ENCODE peak calls at places on chromosomes 12 and 14, in nine cellular contexts. One of them, this sample, is unnamed.

GRCh38 chr14:99175331-99176155 is 96.5 kb downstream of the BCL11B start:
- DNase-seq in fibroblast of pulmonary artery: no peak
- DNase-seq in A549: no peak
- DNase-seq in AG09309: no peak
- DNase-seq in Panc1: no peak
- DNase-seq in Peyer's patch: no peak
- DNase-seq in GM12878: no peak
- DNase-seq in cardiac muscle cell: no peak
- DNase-seq in BJ: no peak
- DNase-seq in this sample: no peak

GRCh38 chr14:68596701-68597100 is 196.2 kb downstream of the ZFP36L1 start:
- DNase-seq in fibroblast of pulmonary artery: no peak
- DNase-seq in A549: no peak
- DNase-seq in AG09309: no peak
- DNase-seq in Panc1: no peak
- DNase-seq in Peyer's patch: no peak
- DNase-seq in GM12878: no peak
- DNase-seq in cardiac muscle cell: no peak
- DNase-seq in BJ: no peak
- DNase-seq in this sample: no peak

GRCh38 chr14:93984987-93985410 is 8.6 kb upstream of the ASB2 start:
- DNase-seq in fibroblast of pulmonary artery: peak; percentile 59
- DNase-seq in A549: peak; percentile 56
- DNase-seq in AG09309: peak; percentile 71
- DNase-seq in Panc1: no peak
- DNase-seq in Peyer's patch: no peak
- DNase-seq in GM12878: no peak
- DNase-seq in cardiac muscle cell: peak; percentile 79
- DNase-seq in BJ: peak; percentile 62
- DNase-seq in this sample: no peak

GRCh38 chr12:90311561-90311960 is 602.9 kb upstream of the ATP2B1 start:
- DNase-seq in fibroblast of pulmonary artery: no peak
- DNase-seq in A549: no peak
- DNase-seq in AG09309: no peak
- DNase-seq in Panc1: no peak
- DNase-seq in Peyer's patch: no peak
- DNase-seq in GM12878: no peak
- DNase-seq in cardiac muscle cell: no peak
- DNase-seq in BJ: no peak
- DNase-seq in this sample: no peak

GRCh38 chr14:70896981-70897380 is 10.3 kb upstream of the PCNX1 start:
- DNase-seq in fibroblast of pulmonary artery: no peak
- DNase-seq in A549: no peak
- DNase-seq in AG09309: no peak
- DNase-seq in Panc1: no peak
- DNase-seq in Peyer's patch: no peak
- DNase-seq in GM12878: no peak
- DNase-seq in cardiac muscle cell: no peak
- DNase-seq in BJ: no peak
- DNase-seq in this sample: no peak

GRCh38 chr14:84750763-84751554 is 779.0 kb upstream of the FLRT2 start:
- DNase-seq in fibroblast of pulmonary artery: peak; percentile 54
- DNase-seq in A549: no peak
- DNase-seq in AG09309: no peak
- DNase-seq in Panc1: no peak
- DNase-seq in Peyer's patch: no peak
- DNase-seq in GM12878: no peak
- DNase-seq in cardiac muscle cell: no peak
- DNase-seq in BJ: peak; percentile 0
- DNase-seq in this sample: no peak

GRCh38 chr12:26062566-26062965 is 62.3 kb downstream of the BHLHE41 start:
- DNase-seq in fibroblast of pulmonary artery: peak; percentile 62
- DNase-seq in A549: no peak
- DNase-seq in AG09309: peak; percentile 24
- DNase-seq in Panc1: no peak
- DNase-seq in Peyer's patch: no peak
- DNase-seq in GM12878: no peak
- DNase-seq in cardiac muscle cell: no peak
- DNase-seq in BJ: no peak
- DNase-seq in this sample: no peak

GRCh38 chr12:11630046-11630706 is 19.3 kb upstream of the ETV6 start:
- DNase-seq in fibroblast of pulmonary artery: no peak
- DNase-seq in A549: no peak
- DNase-seq in AG09309: no peak
- DNase-seq in Panc1: no peak
- DNase-seq in Peyer's patch: no peak
- DNase-seq in GM12878: no peak
- DNase-seq in cardiac muscle cell: peak; percentile 50
- DNase-seq in BJ: no peak
- DNase-seq in this sample: no peak

GRCh38 chr12:105204916-105205315 is 31.1 kb downstream of the APPL2 start:
- DNase-seq in fibroblast of pulmonary artery: peak; percentile 68
- DNase-seq in A549: no peak
- DNase-seq in AG09309: peak; percentile 80
- DNase-seq in Panc1: no peak
- DNase-seq in Peyer's patch: no peak
- DNase-seq in GM12878: no peak
- DNase-seq in cardiac muscle cell: no peak
- DNase-seq in BJ: peak; percentile 51
- DNase-seq in this sample: no peak

GRCh38 chr14:104149617-104150141 is 11.3 kb downstream of the KIF26A start:
- DNase-seq in fibroblast of pulmonary artery: no peak
- DNase-seq in A549: peak; percentile 33
- DNase-seq in AG09309: no peak
- DNase-seq in Panc1: no peak
- DNase-seq in Peyer's patch: no peak
- DNase-seq in GM12878: no peak
- DNase-seq in cardiac muscle cell: peak; percentile 60
- DNase-seq in BJ: no peak
- DNase-seq in this sample: peak; percentile 87

GRCh38 chr12:2336409-2336829 is 283.6 kb downstream of the CACNA1C start:
- DNase-seq in fibroblast of pulmonary artery: peak; percentile 88
- DNase-seq in A549: peak; percentile 37
- DNase-seq in AG09309: peak; percentile 91
- DNase-seq in Panc1: no peak
- DNase-seq in Peyer's patch: no peak
- DNase-seq in GM12878: peak; percentile 85
- DNase-seq in cardiac muscle cell: peak; percentile 69
- DNase-seq in BJ: peak; percentile 91
- DNase-seq in this sample: no peak

GRCh38 chr12:77122236-77122635 is 56.9 kb upstream of the E2F7 start:
- DNase-seq in fibroblast of pulmonary artery: peak; percentile 94
- DNase-seq in A549: peak; percentile 57
- DNase-seq in AG09309: peak; percentile 93
- DNase-seq in Panc1: peak; percentile 69
- DNase-seq in Peyer's patch: no peak
- DNase-seq in GM12878: no peak
- DNase-seq in cardiac muscle cell: no peak
- DNase-seq in BJ: peak; percentile 78
- DNase-seq in this sample: no peak

DNA sequence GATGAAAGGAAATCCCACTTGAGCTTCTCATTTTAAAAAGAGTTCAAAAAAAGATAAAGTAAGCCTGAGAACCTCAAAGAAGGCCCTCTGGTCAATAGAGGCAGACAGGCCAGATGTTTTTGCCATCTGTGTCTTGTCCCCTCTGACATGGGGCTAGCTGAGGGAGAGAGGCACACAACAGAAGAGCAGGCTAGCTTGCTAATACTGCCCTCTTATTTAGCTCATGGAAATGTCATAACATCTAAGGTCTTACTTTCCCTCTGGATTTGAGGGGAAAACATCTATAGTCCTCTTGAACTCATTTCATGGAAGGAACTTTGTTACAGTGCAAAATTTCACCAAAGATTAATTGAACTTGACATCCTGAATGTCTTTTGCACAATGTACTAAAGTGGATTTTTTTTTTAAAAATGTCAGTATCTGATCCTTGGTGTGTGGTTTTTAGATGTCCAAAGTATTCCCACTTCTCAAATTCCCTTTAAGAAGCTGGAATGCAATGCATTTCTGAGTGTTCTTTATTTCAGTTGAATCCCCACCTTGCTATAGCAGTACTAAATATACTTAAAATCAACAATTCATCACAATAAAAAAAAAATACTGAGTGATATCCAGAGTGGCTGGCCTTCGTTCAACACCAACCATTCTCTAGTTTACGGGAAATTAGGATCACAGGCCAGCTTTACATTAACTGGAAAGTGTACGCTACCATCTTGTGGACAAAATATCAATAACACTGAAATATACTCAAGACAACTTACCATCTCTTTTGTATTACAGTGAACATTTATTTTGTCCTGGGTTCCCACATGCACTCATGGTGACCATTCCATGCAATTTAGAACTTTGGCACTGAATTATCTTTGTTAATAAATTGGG is 176.6 kb downstream of the PAH start:
- DNase-seq in fibroblast of pulmonary artery: peak; percentile 35
- DNase-seq in A549: peak; percentile 58
- DNase-seq in AG09309: peak; percentile 8
- DNase-seq in Panc1: no peak
- DNase-seq in Peyer's patch: no peak
- DNase-seq in GM12878: no peak
- DNase-seq in cardiac muscle cell: peak; percentile 11
- DNase-seq in BJ: peak; percentile 31
- DNase-seq in this sample: no peak
- TF ChIP-seq CTCF in fibroblast of pulmonary artery: peak; percentile 9
- TF ChIP-seq CTCF in A549: peak; percentile 69
- TF ChIP-seq CTCF in AG09309: peak; percentile 39
- TF ChIP-seq CTCF in Panc1: peak; percentile 13
- TF ChIP-seq CTCF in Peyer's patch: no peak
- TF ChIP-seq CTCF in GM12878: peak; percentile 64
- TF ChIP-seq CTCF in cardiac muscle cell: peak; percentile 11
- TF ChIP-seq CTCF in BJ: peak; percentile 44
- TF ChIP-seq CTCF in this sample: peak; percentile 68

GRCh38 chr14:20662968-20663731 is 21.2 kb upstream of the RNASE4 start:
- DNase-seq in fibroblast of pulmonary artery: peak; percentile 66
- DNase-seq in A549: peak; percentile 99
- DNase-seq in AG09309: peak; percentile 16
- DNase-seq in Panc1: peak; percentile 97
- DNase-seq in Peyer's patch: peak; percentile 78
- DNase-seq in GM12878: peak; percentile 88
- DNase-seq in cardiac muscle cell: peak; percentile 27
- DNase-seq in BJ: no peak
- DNase-seq in this sample: no peak

GRCh38 chr14:20659813-20660395 is 18.4 kb upstream of the OR6S1 start:
- DNase-seq in fibroblast of pulmonary artery: no peak
- DNase-seq in A549: peak; percentile 33
- DNase-seq in AG09309: no peak
- DNase-seq in Panc1: no peak
- DNase-seq in Peyer's patch: no peak
- DNase-seq in GM12878: no peak
- DNase-seq in cardiac muscle cell: no peak
- DNase-seq in BJ: no peak
- DNase-seq in this sample: no peak

GRCh38 chr14:20657216-20658211 is 16.0 kb upstream of the OR6S1 start:
- DNase-seq in fibroblast of pulmonary artery: no peak
- DNase-seq in A549: peak; percentile 92
- DNase-seq in AG09309: no peak
- DNase-seq in Panc1: peak; percentile 80
- DNase-seq in Peyer's patch: no peak
- DNase-seq in GM12878: no peak
- DNase-seq in cardiac muscle cell: no peak
- DNase-seq in BJ: no peak
- DNase-seq in this sample: no peak

GRCh38 chr14:20658246-20658645 is 16.8 kb upstream of the OR6S1 start:
- DNase-seq in fibroblast of pulmonary artery: no peak
- DNase-seq in A549: no peak
- DNase-seq in AG09309: no peak
- DNase-seq in Panc1: no peak
- DNase-seq in Peyer's patch: no peak
- DNase-seq in GM12878: no peak
- DNase-seq in cardiac muscle cell: no peak
- DNase-seq in BJ: no peak
- DNase-seq in this sample: no peak

DNA sequence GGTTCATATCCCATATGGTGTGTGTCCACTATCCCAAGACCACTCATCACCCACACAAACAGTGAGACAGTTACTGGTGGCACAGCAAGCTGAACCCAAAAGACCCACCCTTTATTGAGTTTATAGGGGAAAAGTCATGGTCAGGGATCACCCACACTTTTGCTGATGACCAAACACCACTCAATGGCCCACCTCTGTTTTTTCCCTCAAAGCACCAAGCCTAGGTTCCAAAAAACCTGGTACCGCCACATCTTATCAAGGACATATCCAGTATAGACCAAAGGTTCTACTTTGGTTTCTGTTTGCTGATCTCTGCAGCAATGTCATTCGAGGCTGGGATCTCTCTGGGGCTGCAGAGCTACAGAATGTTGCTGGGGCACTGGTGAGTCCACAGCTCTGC is 19.7 kb upstream of the OR6S1 start:
- DNase-seq in fibroblast of pulmonary artery: no peak
- DNase-seq in A549: no peak
- DNase-seq in AG09309: no peak
- DNase-seq in Panc1: no peak
- DNase-seq in Peyer's patch: no peak
- DNase-seq in GM12878: no peak
- DNase-seq in cardiac muscle cell: no peak
- DNase-seq in BJ: no peak
- DNase-seq in this sample: no peak
- TF ChIP-seq CTCF in fibroblast of pulmonary artery: no peak
- TF ChIP-seq CTCF in A549: no peak
- TF ChIP-seq CTCF in AG09309: no peak
- TF ChIP-seq CTCF in Panc1: no peak
- TF ChIP-seq CTCF in Peyer's patch: no peak
- TF ChIP-seq CTCF in GM12878: no peak
- TF ChIP-seq CTCF in cardiac muscle cell: no peak
- TF ChIP-seq CTCF in BJ: no peak
- TF ChIP-seq CTCF in this sample: no peak

DNA sequence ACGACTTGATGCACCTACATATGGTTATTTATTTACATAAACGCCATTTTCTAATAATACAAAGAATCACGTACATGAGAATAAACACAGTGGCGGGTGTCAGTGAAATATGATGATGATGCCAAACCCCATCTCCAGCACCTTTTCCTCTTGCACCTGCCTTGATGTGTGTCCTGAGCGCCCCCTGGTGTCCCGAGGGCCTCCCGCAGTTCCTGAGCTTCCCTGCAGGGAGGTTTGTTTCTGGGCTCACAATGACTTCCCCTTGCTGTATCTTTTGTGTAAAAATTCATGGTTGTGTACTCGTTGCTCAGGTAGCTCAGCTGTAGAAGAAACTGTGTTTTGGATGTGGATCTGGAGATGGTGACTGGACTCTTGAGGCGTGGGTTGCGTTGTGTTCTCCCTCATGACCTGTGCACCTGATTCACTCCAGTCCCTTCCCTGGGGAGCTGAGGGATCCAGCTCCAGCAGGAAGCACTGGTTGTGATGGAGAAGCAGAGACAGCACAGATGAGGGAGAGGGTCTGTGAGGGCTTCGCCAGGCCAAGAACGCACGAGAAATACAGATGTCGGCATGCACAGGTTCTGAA is 1037.8 kb downstream of the TMEM121 start:
- DNase-seq in fibroblast of pulmonary artery: no peak
- DNase-seq in A549: peak; percentile 41
- DNase-seq in AG09309: no peak
- DNase-seq in Panc1: peak; percentile 18
- DNase-seq in Peyer's patch: peak; percentile 63
- DNase-seq in GM12878: no peak
- DNase-seq in cardiac muscle cell: no peak
- DNase-seq in BJ: no peak
- DNase-seq in this sample: no peak
- TF ChIP-seq CTCF in fibroblast of pulmonary artery: no peak
- TF ChIP-seq CTCF in A549: no peak
- TF ChIP-seq CTCF in AG09309: no peak
- TF ChIP-seq CTCF in Panc1: peak; percentile 82
- TF ChIP-seq CTCF in Peyer's patch: peak; percentile 66
- TF ChIP-seq CTCF in GM12878: peak; percentile 85
- TF ChIP-seq CTCF in cardiac muscle cell: no peak
- TF ChIP-seq CTCF in BJ: peak; percentile 2
- TF ChIP-seq CTCF in this sample: peak; percentile 21

GRCh38 chr12:50636505-50636904 is 127.4 kb upstream of the ATF1 start:
- DNase-seq in fibroblast of pulmonary artery: no peak
- DNase-seq in A549: no peak
- DNase-seq in AG09309: no peak
- DNase-seq in Panc1: no peak
- DNase-seq in Peyer's patch: no peak
- DNase-seq in GM12878: no peak
- DNase-seq in cardiac muscle cell: no peak
- DNase-seq in BJ: no peak
- DNase-seq in this sample: no peak
- TF ChIP-seq CTCF in fibroblast of pulmonary artery: no peak
- TF ChIP-seq CTCF in A549: no peak
- TF ChIP-seq CTCF in AG09309: no peak
- TF ChIP-seq CTCF in Panc1: no peak
- TF ChIP-seq CTCF in Peyer's patch: no peak
- TF ChIP-seq CTCF in GM12878: no peak
- TF ChIP-seq CTCF in cardiac muscle cell: no peak
- TF ChIP-seq CTCF in BJ: no peak
- TF ChIP-seq CTCF in this sample: no peak